ENCODE peak calls at places on chromosomes 1 and 21, in five cellular contexts. Y is stimulated activated CD8-positive, alpha-beta memory T cell treated with anti-CD3 and anti-CD28 coated beads, Interleukin-7, amount 100 ng/mL, for 1 hour; E is RCC 7860; G is naive B cell; A is activated CD4-positive, alpha-beta memory T cell treated with anti-CD3 and anti-CD28 coated beads, Interleukin-2, amount 10 ng/mL, durations not matched to agents 7 days and 5 days. L is an unnamed sample.

GRCh38 chr1:201542166-201543045 is 3.5 kb downstream of the NAV1 start:
- DNase-seq in Y (no peak), E (peak), G (no peak), A (no peak), L (no peak)

GRCh38 chr21:33265664-33266049 is 510 bp upstream of the IL10RB start:
- DNase-seq in Y (no peak), E (no peak), G (peak), A (no peak), L (no peak)

GRCh38 chr1:94237291-94238226 is at the start of gene ARHGAP29:
- DNase-seq in Y (no peak), E (peak), G (peak), A (peak), L (no peak)

GRCh38 chr1:202135221-202135721 is 9.3 kb downstream of the ARL8A start:
- DNase-seq in Y (no peak), E (peak), G (peak), A (peak), L (no peak)

GRCh38 chr1:8333246-8333987 is 15.5 kb downstream of the SLC45A1 start:
- DNase-seq in Y (no peak), E (no peak), G (no peak), A (no peak), L (no peak)

GRCh38 chr1:25727026-25727818 is 72.8 kb upstream of the SELENON start:
- DNase-seq in Y (no peak), E (no peak), G (no peak), A (no peak), L (no peak)

GRCh38 chr21:14617040-14617393 is 70.9 kb upstream of the SAMSN1 start:
- DNase-seq in Y (no peak), E (no peak), G (no peak), A (no peak), L (no peak)

GRCh38 chr21:42618713-42619112 is 34.7 kb upstream of the PDE9A start:
- DNase-seq in Y (no peak), E (no peak), G (no peak), A (no peak), L (no peak)

GRCh38 chr1:206674745-206675175 is 9.9 kb upstream of the MAPKAPK2 start:
- DNase-seq in Y (no peak), E (peak), G (no peak), A (no peak), L (no peak)

GRCh38 chr1:234926574-234927311 is 201.9 kb downstream of the TOMM20 start:
- DNase-seq in Y (no peak), E (no peak), G (peak), A (peak), L (no peak)

GRCh38 chr1:18225236-18225904 is 117.8 kb downstream of the IGSF21 start:
- DNase-seq in Y (no peak), E (no peak), G (no peak), A (no peak), L (no peak)

GRCh38 chr1:181044449-181044966 is 10.7 kb downstream of the MR1 start:
- DNase-seq in Y (peak), E (no peak), G (no peak), A (peak), L (no peak)

GRCh38 chr1:190474587-190475305 is 2.9 kb downstream of the BRINP3 start:
- DNase-seq in Y (no peak), E (no peak), G (no peak), A (no peak), L (no peak)

GRCh38 chr1:149888999-149889289 is 10.4 kb upstream of the BOLA1 start:
- DNase-seq in Y (no peak), E (no peak), G (no peak), A (no peak), L (no peak)

GRCh38 chr1:27668808-27669723 is 2.9 kb downstream of the IFI6 start:
- DNase-seq in Y (peak), E (no peak), G (peak), A (peak), L (no peak)

GRCh38 chr1:56032276-56032675 is 547.1 kb downstream of the PLPP3 start:
- DNase-seq in Y (no peak), E (no peak), G (no peak), A (no peak), L (no peak)

GRCh38 chr1:167090289-167090942 is at the start of gene GPA33:
- DNase-seq in Y (no peak), E (no peak), G (peak), A (no peak), L (no peak)

GRCh38 chr1:7707527-7707926 is 63.6 kb upstream of the VAMP3 start:
- DNase-seq in Y (no peak), E (peak), G (no peak), A (no peak), L (no peak)

GRCh38 chr1:110508038-110508437 is 10.9 kb downstream of the KCNA10 start:
- DNase-seq in Y (no peak), E (no peak), G (no peak), A (no peak), L (no peak)

GRCh38 chr1:167755568-167756145 is 33.9 kb downstream of the MPZL1 start:
- DNase-seq in Y (no peak), E (no peak), G (no peak), A (no peak), L (no peak)

GRCh38 chr1:43348809-43349593 is 9.8 kb upstream of the CDC20 start:
- DNase-seq in Y (no peak), E (peak), G (peak), A (peak), L (no peak)

GRCh38 chr21:33024278-33025103 is 1.2 kb upstream of the OLIG2 start:
- DNase-seq in Y (no peak), E (no peak), G (no peak), A (no peak), L (no peak)

GRCh38 chr1:228836427-228836826 is 101.1 kb downstream of the RHOU start:
- DNase-seq in Y (no peak), E (no peak), G (no peak), A (no peak), L (no peak)

GRCh38 chr1:202656951-202657646 is 53.2 kb downstream of the SYT2 start:
- DNase-seq in Y (no peak), E (no peak), G (no peak), A (no peak), L (peak)

GRCh38 chr1:243851129-243851756 is 1.2 kb upstream of the AKT3 start:
- DNase-seq in Y (no peak), E (no peak), G (peak), A (no peak), L (no peak)

GRCh38 chr1:171984850-171985485 is 143.7 kb downstream of the DNM3 start:
- DNase-seq in Y (no peak), E (no peak), G (peak), A (no peak), L (no peak)

GRCh38 chr1:91091812-91092211 is 70.0 kb upstream of the ZNF644 start:
- DNase-seq in Y (no peak), E (peak), G (no peak), A (no peak), L (no peak)

L was measured in glomerular endothelial cell.